ENCODE peak calls at places on chromosomes 4 and X, in six cellular contexts. P is uterus; H is BE2C; Y is CD8-positive, alpha-beta T cell; V is GM06990; A is right atrium auricular region. M is an unnamed sample.

GRCh38 chr4:8647094-8647570 is 54.6 kb downstream of the CPZ start:
- DNase-seq in P (peak), H (no peak), Y (no peak), V (no peak), A (no peak), M (no peak)

GRCh38 chr4:87219648-87220093 is 747 bp downstream of the KLHL8 start:
- DNase-seq in P (peak), H (peak), Y (peak), V (no peak), A (no peak), M (no peak)

GRCh38 chr4:67204441-67204840 is 340.9 kb downstream of the CENPC start:
- DNase-seq in P (no peak), H (no peak), Y (no peak), V (no peak), A (no peak), M (no peak)

GRCh38 chr4:20487446-20487845 is 212.8 kb upstream of the PACRGL start:
- DNase-seq in P (no peak), H (no peak), Y (no peak), V (no peak), A (no peak), M (no peak)

GRCh38 chr4:16269742-16270522 is 43.7 kb upstream of the TAPT1 start:
- DNase-seq in P (no peak), H (no peak), Y (no peak), V (no peak), A (no peak), M (no peak)

GRCh38 chrX:31497086-31497485 is 425.2 kb upstream of the FTHL17 start:
- DNase-seq in P (no peak), H (no peak), Y (no peak), V (no peak), A (no peak), M (no peak)

GRCh38 chrX:150080497-150080896 is 142.2 kb upstream of the EOLA2 start:
- DNase-seq in P (no peak), H (no peak), Y (no peak), V (no peak), A (no peak), M (no peak)

GRCh38 chr4:77913353-77913752 is 50.7 kb downstream of the MRPL1 start:
- DNase-seq in P (no peak), H (no peak), Y (no peak), V (no peak), A (no peak), M (no peak)

GRCh38 chrX:105821471-105822081 is 763 bp upstream of the NRK start:
- DNase-seq in P (no peak), H (no peak), Y (no peak), V (no peak), A (no peak), M (no peak)

GRCh38 chr4:98653890-98654867 is 4.2 kb downstream of the TSPAN5 start:
- DNase-seq in P (peak), H (no peak), Y (no peak), V (no peak), A (no peak), M (no peak)

GRCh38 chrX:98448524-98448923 is 1564.8 kb downstream of the RPA4 start:
- DNase-seq in P (no peak), H (no peak), Y (no peak), V (no peak), A (no peak), M (no peak)

GRCh38 chr4:99447079-99447478 is 11.9 kb upstream of the ADH7 start:
- DNase-seq in P (no peak), H (no peak), Y (no peak), V (peak), A (no peak), M (no peak)

GRCh38 chr4:140085062-140085622 is 68.8 kb downstream of the MAML3 start:
- DNase-seq in P (no peak), H (no peak), Y (no peak), V (no peak), A (no peak), M (no peak)

GRCh38 chr4:8260656-8261111 is 8.9 kb upstream of the HTRA3 start:
- DNase-seq in P (peak), H (peak), Y (no peak), V (no peak), A (no peak), M (no peak)

GRCh38 chr4:96675916-96676315 is 836.0 kb downstream of the PDHA2 start:
- DNase-seq in P (no peak), H (no peak), Y (no peak), V (no peak), A (no peak), M (no peak)

GRCh38 chr4:8747467-8747841 is 124.2 kb downstream of the HMX1 start:
- DNase-seq in P (no peak), H (no peak), Y (no peak), V (no peak), A (no peak), M (no peak)

GRCh38 chr4:157576671-157577070 is 356.1 kb downstream of the GRIA2 start:
- DNase-seq in P (no peak), H (peak), Y (no peak), V (no peak), A (no peak), M (no peak)

GRCh38 chr4:36054750-36055467 is 189.4 kb downstream of the ARAP2 start:
- DNase-seq in P (no peak), H (no peak), Y (no peak), V (no peak), A (no peak), M (no peak)
- TF ChIP-seq CTCF in P (no peak), H (no peak), Y (no peak), V (no peak), A (no peak), M (no peak)

GRCh38 chr4:987689-988513 is 1.1 kb downstream of the IDUA start:
- DNase-seq in P (no peak), H (peak), Y (no peak), V (no peak), A (no peak), M (no peak)

GRCh38 chr4:988726-989721 is 2.2 kb downstream of the IDUA start:
- DNase-seq in P (no peak), H (peak), Y (no peak), V (no peak), A (no peak), M (no peak)

GRCh38 chr4:985123-985830 is 1.6 kb upstream of the IDUA start:
- DNase-seq in P (no peak), H (peak), Y (peak), V (peak), A (peak), M (peak)

GRCh38 chr4:986428-986948 is 356 bp upstream of the IDUA start:
- DNase-seq in P (no peak), H (no peak), Y (no peak), V (no peak), A (no peak), M (no peak)

DNA sequence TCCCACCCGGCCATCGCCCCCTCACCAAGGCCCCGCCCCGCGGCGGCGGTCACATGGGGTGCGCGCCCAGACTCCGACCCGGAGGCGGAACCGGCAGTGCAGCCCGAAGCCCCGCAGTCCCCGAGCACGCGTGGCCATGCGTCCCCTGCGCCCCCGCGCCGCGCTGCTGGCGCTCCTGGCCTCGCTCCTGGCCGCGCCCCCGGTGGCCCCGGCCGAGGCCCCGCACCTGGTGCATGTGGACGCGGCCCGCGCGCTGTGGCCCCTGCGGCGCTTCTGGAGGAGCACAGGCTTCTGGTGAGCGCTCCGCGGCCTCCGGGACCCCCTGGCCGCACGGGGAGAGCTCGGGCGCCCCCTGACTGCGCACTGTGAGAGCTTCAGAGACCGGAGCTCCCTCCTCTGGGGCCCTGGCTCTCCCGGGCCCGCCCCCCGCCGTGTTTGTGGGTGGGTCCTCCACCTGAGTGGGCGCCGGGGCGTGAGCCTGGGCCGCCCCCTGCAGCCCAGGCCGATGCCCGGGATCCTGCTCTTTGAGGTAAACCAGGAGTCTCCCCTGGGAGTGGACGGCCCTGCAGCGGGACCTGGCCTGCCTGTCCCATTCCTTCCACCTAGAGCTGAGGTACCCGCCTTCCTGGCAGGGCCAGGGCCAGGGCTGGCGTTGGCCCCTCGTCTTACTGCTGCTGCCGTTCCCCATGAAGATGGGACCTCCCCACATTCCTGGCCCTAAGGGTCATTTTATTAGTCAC is at the start of gene IDUA:
- DNase-seq in P (peak), H (peak), Y (peak), V (peak), A (peak), M (peak)
- TF ChIP-seq CTCF in P (peak), H (peak), Y (peak), V (peak), A (peak), M (no peak)

DNA sequence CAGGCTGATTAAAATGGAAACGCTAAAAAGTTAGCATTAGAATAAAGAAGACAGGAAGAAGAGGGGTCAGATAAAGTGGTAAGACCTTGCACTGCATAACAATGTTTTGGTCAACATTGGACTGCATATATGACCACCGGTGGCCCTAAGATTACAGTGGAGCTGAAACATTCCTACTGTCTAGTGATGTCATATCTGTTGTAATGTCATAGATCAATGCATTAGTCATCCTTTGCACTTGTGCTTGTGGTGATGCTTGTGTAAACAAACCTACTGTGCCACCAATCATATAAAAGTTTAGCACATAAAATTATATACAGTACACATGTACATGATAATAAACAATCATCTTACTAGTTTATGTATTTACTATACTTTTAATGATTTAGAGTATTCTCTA is 73.0 kb downstream of the TMEM165 start:
- DNase-seq in P (no peak), H (no peak), Y (no peak), V (no peak), A (no peak), M (no peak)
- TF ChIP-seq CTCF in P (no peak), H (no peak), Y (no peak), V (no peak), A (no peak), M (no peak)

GRCh38 chrX:110061138-110061537 is 58.2 kb downstream of the TMEM164 start:
- DNase-seq in P (no peak), H (no peak), Y (no peak), V (no peak), A (no peak), M (no peak)

GRCh38 chrX:110070970-110071369 is 68.1 kb downstream of the TMEM164 start:
- DNase-seq in P (no peak), H (no peak), Y (no peak), V (no peak), A (no peak), M (no peak)

GRCh38 chrX:110062919-110063318 is 60.0 kb downstream of the TMEM164 start:
- DNase-seq in P (no peak), H (no peak), Y (no peak), V (no peak), A (no peak), M (no peak)

GRCh38 chrX:110066488-110067225 is 63.7 kb downstream of the TMEM164 start:
- DNase-seq in P (no peak), H (no peak), Y (no peak), V (no peak), A (no peak), M (no peak)
- TF ChIP-seq CTCF in P (no peak), H (no peak), Y (no peak), V (no peak), A (no peak), M (no peak)

DNA sequence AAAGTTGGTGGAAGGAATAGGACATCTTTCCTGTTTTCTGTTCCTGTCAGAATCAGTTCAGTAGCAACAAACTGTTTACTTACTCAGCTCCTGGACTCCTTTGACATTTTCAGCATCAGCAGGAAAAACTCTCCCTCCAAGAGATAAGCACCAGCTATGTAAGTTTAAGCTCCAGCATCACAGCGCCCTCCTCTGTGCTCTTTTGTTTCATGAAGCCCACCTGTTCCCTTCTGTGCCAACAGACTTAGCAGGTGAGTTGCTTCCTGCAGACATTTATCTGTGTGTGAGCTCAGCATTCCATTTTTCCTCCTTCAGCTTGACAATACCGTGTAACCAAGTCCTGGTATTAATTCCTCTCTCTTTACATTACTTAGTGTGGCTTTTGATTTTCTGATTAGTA is 644.1 kb upstream of the AGA start:
- DNase-seq in P (no peak), H (peak), Y (no peak), V (no peak), A (no peak), M (no peak)
- TF ChIP-seq CTCF in P (no peak), H (peak), Y (no peak), V (no peak), A (no peak), M (no peak)

GRCh38 chrX:12390301-12390700 is 252.0 kb downstream of the FRMPD4 start:
- DNase-seq in P (no peak), H (no peak), Y (no peak), V (no peak), A (no peak), M (no peak)
- TF ChIP-seq CTCF in P (no peak), H (no peak), Y (no peak), V (no peak), A (no peak), M (no peak)